ENCODE peak calls at places on chromosomes 16 and 17, in ten cellular contexts. One of them, this sample, is unnamed.
A peak's percentile ranks its signal among the peaks of the same experiment; 100 is the strongest.

GRCh38 chr17:10099051-10099571 is 99.3 kb downstream of the GAS7 start:
- DNase-seq in neural crest cell: no peak
- DNase-seq in GM10248: no peak
- DNase-seq in nephron progenitor cell: no peak
- DNase-seq in heart right ventricle: no peak
- DNase-seq in sigmoid colon: no peak
- DNase-seq in fibroblast of villous mesenchyme: peak; percentile 91
- DNase-seq in neural progenitor cell: no peak
- DNase-seq in astrocyte: peak; percentile 23
- DNase-seq in brain microvascular endothelial cell: no peak
- DNase-seq in this sample: no peak

GRCh38 chr17:7816926-7817642 is 16.9 kb upstream of the KDM6B start:
- DNase-seq in neural crest cell: no peak
- DNase-seq in GM10248: no peak
- DNase-seq in nephron progenitor cell: no peak
- DNase-seq in heart right ventricle: no peak
- DNase-seq in sigmoid colon: no peak
- DNase-seq in fibroblast of villous mesenchyme: peak; percentile 23
- DNase-seq in neural progenitor cell: no peak
- DNase-seq in astrocyte: no peak
- DNase-seq in brain microvascular endothelial cell: no peak
- DNase-seq in this sample: no peak

GRCh38 chr16:51508813-51509212 is 357.7 kb upstream of the SALL1 start:
- DNase-seq in neural crest cell: no peak
- DNase-seq in GM10248: no peak
- DNase-seq in nephron progenitor cell: no peak
- DNase-seq in heart right ventricle: no peak
- DNase-seq in sigmoid colon: no peak
- DNase-seq in fibroblast of villous mesenchyme: peak; percentile 59
- DNase-seq in neural progenitor cell: no peak
- DNase-seq in astrocyte: no peak
- DNase-seq in brain microvascular endothelial cell: no peak
- DNase-seq in this sample: no peak

GRCh38 chr16:53378138-53378537 is 56.1 kb upstream of the RBL2 start:
- DNase-seq in neural crest cell: no peak
- DNase-seq in GM10248: no peak
- DNase-seq in nephron progenitor cell: no peak
- DNase-seq in heart right ventricle: no peak
- DNase-seq in sigmoid colon: no peak
- DNase-seq in fibroblast of villous mesenchyme: no peak
- DNase-seq in neural progenitor cell: no peak
- DNase-seq in astrocyte: no peak
- DNase-seq in brain microvascular endothelial cell: no peak
- DNase-seq in this sample: no peak

GRCh38 chr17:3712811-3713463 is 10.8 kb upstream of the HASPIN start:
- DNase-seq in neural crest cell: no peak
- DNase-seq in GM10248: no peak
- DNase-seq in nephron progenitor cell: no peak
- DNase-seq in heart right ventricle: no peak
- DNase-seq in sigmoid colon: no peak
- DNase-seq in fibroblast of villous mesenchyme: no peak
- DNase-seq in neural progenitor cell: no peak
- DNase-seq in astrocyte: peak; percentile 24
- DNase-seq in brain microvascular endothelial cell: no peak
- DNase-seq in this sample: no peak

GRCh38 chr17:773467-774319 is 8.4 kb downstream of the GLOD4 start:
- DNase-seq in neural crest cell: no peak
- DNase-seq in GM10248: no peak
- DNase-seq in nephron progenitor cell: no peak
- DNase-seq in heart right ventricle: no peak
- DNase-seq in sigmoid colon: no peak
- DNase-seq in fibroblast of villous mesenchyme: no peak
- DNase-seq in neural progenitor cell: peak; percentile 76
- DNase-seq in astrocyte: no peak
- DNase-seq in brain microvascular endothelial cell: no peak
- DNase-seq in this sample: no peak

GRCh38 chr16:87790278-87791023 is 24.7 kb upstream of the KLHDC4 start:
- DNase-seq in neural crest cell: no peak
- DNase-seq in GM10248: no peak
- DNase-seq in nephron progenitor cell: no peak
- DNase-seq in heart right ventricle: peak; percentile 46
- DNase-seq in sigmoid colon: peak; percentile 94
- DNase-seq in fibroblast of villous mesenchyme: peak; percentile 38
- DNase-seq in neural progenitor cell: no peak
- DNase-seq in astrocyte: no peak
- DNase-seq in brain microvascular endothelial cell: no peak
- DNase-seq in this sample: peak; percentile 91

GRCh38 chr17:72336026-72336803 is 215.4 kb downstream of the SOX9 start:
- DNase-seq in neural crest cell: no peak
- DNase-seq in GM10248: no peak
- DNase-seq in nephron progenitor cell: no peak
- DNase-seq in heart right ventricle: no peak
- DNase-seq in sigmoid colon: no peak
- DNase-seq in fibroblast of villous mesenchyme: no peak
- DNase-seq in neural progenitor cell: peak; percentile 65
- DNase-seq in astrocyte: peak; percentile 59
- DNase-seq in brain microvascular endothelial cell: no peak
- DNase-seq in this sample: no peak

GRCh38 chr17:40122944-40123810 is 1.4 kb downstream of the MSL1 start:
- DNase-seq in neural crest cell: peak; percentile 53
- DNase-seq in GM10248: peak; percentile 66
- DNase-seq in nephron progenitor cell: peak; percentile 75
- DNase-seq in heart right ventricle: peak; percentile 53
- DNase-seq in sigmoid colon: no peak
- DNase-seq in fibroblast of villous mesenchyme: peak; percentile 36
- DNase-seq in neural progenitor cell: peak; percentile 89
- DNase-seq in astrocyte: no peak
- DNase-seq in brain microvascular endothelial cell: no peak
- DNase-seq in this sample: no peak
- TF ChIP-seq CTCF in neural crest cell: peak; percentile 35
- TF ChIP-seq CTCF in GM10248: no peak
- TF ChIP-seq CTCF in nephron progenitor cell: no peak
- TF ChIP-seq CTCF in heart right ventricle: no peak
- TF ChIP-seq CTCF in sigmoid colon: peak; percentile 3
- TF ChIP-seq CTCF in fibroblast of villous mesenchyme: no peak
- TF ChIP-seq CTCF in neural progenitor cell: peak; percentile 26
- TF ChIP-seq CTCF in astrocyte: no peak
- TF ChIP-seq CTCF in brain microvascular endothelial cell: no peak
- TF ChIP-seq CTCF in this sample: no peak

GRCh38 chr17:13599808-13600398 is 1.8 kb downstream of the HS3ST3A1 start:
- DNase-seq in neural crest cell: no peak
- DNase-seq in GM10248: no peak
- DNase-seq in nephron progenitor cell: no peak
- DNase-seq in heart right ventricle: no peak
- DNase-seq in sigmoid colon: no peak
- DNase-seq in fibroblast of villous mesenchyme: peak; percentile 31
- DNase-seq in neural progenitor cell: no peak
- DNase-seq in astrocyte: no peak
- DNase-seq in brain microvascular endothelial cell: no peak
- DNase-seq in this sample: no peak

GRCh38 chr17:13601776-13602551 is at the start of gene HS3ST3A1:
- DNase-seq in neural crest cell: peak; percentile 73
- DNase-seq in GM10248: no peak
- DNase-seq in nephron progenitor cell: peak; percentile 88
- DNase-seq in heart right ventricle: peak; percentile 36
- DNase-seq in sigmoid colon: peak; percentile 78
- DNase-seq in fibroblast of villous mesenchyme: peak; percentile 89
- DNase-seq in neural progenitor cell: peak; percentile 92
- DNase-seq in astrocyte: peak; percentile 88
- DNase-seq in brain microvascular endothelial cell: peak; percentile 66
- DNase-seq in this sample: peak; percentile 73

GRCh38 chr17:13601317-13601775 is 383 bp downstream of the HS3ST3A1 start:
- DNase-seq in neural crest cell: no peak
- DNase-seq in GM10248: no peak
- DNase-seq in nephron progenitor cell: no peak
- DNase-seq in heart right ventricle: peak; percentile 16
- DNase-seq in sigmoid colon: peak; percentile 65
- DNase-seq in fibroblast of villous mesenchyme: no peak
- DNase-seq in neural progenitor cell: peak; percentile 67
- DNase-seq in astrocyte: no peak
- DNase-seq in brain microvascular endothelial cell: no peak
- DNase-seq in this sample: peak; percentile 54

GRCh38 chr17:13599168-13599577 is 2.6 kb downstream of the HS3ST3A1 start:
- DNase-seq in neural crest cell: no peak
- DNase-seq in GM10248: no peak
- DNase-seq in nephron progenitor cell: no peak
- DNase-seq in heart right ventricle: no peak
- DNase-seq in sigmoid colon: no peak
- DNase-seq in fibroblast of villous mesenchyme: no peak
- DNase-seq in neural progenitor cell: no peak
- DNase-seq in astrocyte: no peak
- DNase-seq in brain microvascular endothelial cell: no peak
- DNase-seq in this sample: no peak

GRCh38 chr17:13600475-13601316 is 1.0 kb downstream of the HS3ST3A1 start:
- DNase-seq in neural crest cell: peak; percentile 34
- DNase-seq in GM10248: no peak
- DNase-seq in nephron progenitor cell: peak; percentile 59
- DNase-seq in heart right ventricle: peak; percentile 15
- DNase-seq in sigmoid colon: no peak
- DNase-seq in fibroblast of villous mesenchyme: peak; percentile 42
- DNase-seq in neural progenitor cell: peak; percentile 73
- DNase-seq in astrocyte: no peak
- DNase-seq in brain microvascular endothelial cell: no peak
- DNase-seq in this sample: no peak
- TF ChIP-seq CTCF in neural crest cell: no peak
- TF ChIP-seq CTCF in GM10248: no peak
- TF ChIP-seq CTCF in nephron progenitor cell: no peak
- TF ChIP-seq CTCF in heart right ventricle: no peak
- TF ChIP-seq CTCF in sigmoid colon: no peak
- TF ChIP-seq CTCF in fibroblast of villous mesenchyme: no peak
- TF ChIP-seq CTCF in neural progenitor cell: no peak
- TF ChIP-seq CTCF in astrocyte: no peak
- TF ChIP-seq CTCF in brain microvascular endothelial cell: no peak
- TF ChIP-seq CTCF in this sample: no peak

DNA sequence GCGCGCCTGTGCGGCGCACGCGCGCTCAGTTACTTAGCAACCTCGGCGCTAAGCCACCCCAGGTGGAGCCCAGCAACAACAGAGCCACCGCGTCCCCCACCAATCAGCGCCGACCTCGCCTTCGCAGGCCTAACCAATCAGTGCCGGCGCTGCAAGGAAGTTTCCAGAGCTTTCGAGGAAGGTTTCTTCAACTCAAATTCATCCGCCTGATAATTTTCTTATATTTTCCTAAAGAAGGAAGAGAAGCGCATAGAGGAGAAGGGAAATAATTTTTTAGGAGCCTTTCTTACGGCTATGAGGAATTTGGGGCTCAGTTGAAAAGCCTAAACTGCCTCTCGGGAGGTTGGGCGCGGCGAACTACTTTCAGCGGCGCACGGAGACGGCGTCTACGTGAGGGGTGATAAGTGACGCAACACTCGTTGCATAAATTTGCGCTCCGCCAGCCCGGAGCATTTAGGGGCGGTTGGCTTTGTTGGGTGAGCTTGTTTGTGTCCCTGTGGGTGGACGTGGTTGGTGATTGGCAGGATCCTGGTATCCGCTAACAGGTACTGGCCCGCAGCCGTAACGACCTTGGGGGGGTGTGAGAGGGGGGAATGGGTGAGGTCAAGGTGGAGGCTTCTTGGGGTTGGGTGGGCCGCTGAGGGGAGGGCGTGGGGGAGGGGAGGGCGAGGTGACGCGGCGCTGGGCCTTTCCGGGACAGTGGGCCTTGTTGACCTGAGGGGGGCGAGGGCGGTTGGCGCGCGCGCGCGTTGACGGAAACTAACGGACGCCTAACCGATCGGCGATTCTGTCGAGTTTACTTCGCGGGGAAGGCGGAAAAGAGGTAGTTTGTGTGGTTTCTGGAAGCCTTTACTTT is at the start of gene UBB:
- DNase-seq in neural crest cell: peak; percentile 86
- DNase-seq in GM10248: peak; percentile 94
- DNase-seq in nephron progenitor cell: peak; percentile 93
- DNase-seq in heart right ventricle: peak; percentile 97
- DNase-seq in sigmoid colon: peak; percentile 99
- DNase-seq in fibroblast of villous mesenchyme: peak; percentile 99
- DNase-seq in neural progenitor cell: peak; percentile 99
- DNase-seq in astrocyte: peak; percentile 98
- DNase-seq in brain microvascular endothelial cell: peak; percentile 98
- DNase-seq in this sample: peak; percentile 97
- TF ChIP-seq CTCF in neural crest cell: no peak
- TF ChIP-seq CTCF in GM10248: peak; percentile 6
- TF ChIP-seq CTCF in nephron progenitor cell: no peak
- TF ChIP-seq CTCF in heart right ventricle: no peak
- TF ChIP-seq CTCF in sigmoid colon: no peak
- TF ChIP-seq CTCF in fibroblast of villous mesenchyme: no peak
- TF ChIP-seq CTCF in neural progenitor cell: peak; percentile 34
- TF ChIP-seq CTCF in astrocyte: no peak
- TF ChIP-seq CTCF in brain microvascular endothelial cell: peak; percentile 23
- TF ChIP-seq CTCF in this sample: no peak

DNA sequence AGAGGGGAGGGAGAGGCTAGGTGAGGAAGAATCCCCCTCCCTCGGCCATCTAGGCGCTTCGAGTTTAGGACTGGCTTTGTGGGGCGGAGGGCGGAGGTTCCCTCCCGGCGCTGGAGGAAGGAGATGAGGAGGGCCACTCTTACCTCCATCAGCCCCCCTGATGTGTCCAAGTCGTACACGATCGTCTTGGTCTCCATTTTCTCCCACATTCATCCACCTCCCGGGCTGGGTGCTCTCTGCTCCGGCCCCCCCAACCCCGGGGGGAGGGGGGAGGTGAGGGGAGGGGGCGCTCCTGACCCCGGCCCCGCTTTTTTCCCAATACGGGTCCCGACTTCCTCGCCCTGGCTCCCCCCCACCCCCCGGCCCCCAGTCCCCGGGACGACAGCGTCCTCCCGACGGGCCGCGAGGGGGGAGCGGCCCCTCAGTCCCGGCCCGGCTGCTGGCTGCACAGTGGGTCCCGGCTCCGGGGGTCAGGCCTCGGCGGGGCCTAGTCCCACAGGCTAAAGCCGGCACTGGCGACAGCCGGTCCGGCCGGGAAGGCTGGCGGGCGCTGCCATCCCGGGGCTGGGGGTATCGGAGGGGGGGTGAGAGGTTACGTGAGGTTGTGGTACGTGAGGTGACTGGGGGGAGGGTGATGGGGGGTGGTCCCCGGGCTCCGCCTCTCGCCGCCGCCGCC is 428 bp downstream of the PHF12 start:
- DNase-seq in neural crest cell: no peak
- DNase-seq in GM10248: no peak
- DNase-seq in nephron progenitor cell: no peak
- DNase-seq in heart right ventricle: no peak
- DNase-seq in sigmoid colon: no peak
- DNase-seq in fibroblast of villous mesenchyme: no peak
- DNase-seq in neural progenitor cell: no peak
- DNase-seq in astrocyte: no peak
- DNase-seq in brain microvascular endothelial cell: no peak
- DNase-seq in this sample: no peak
- TF ChIP-seq CTCF in neural crest cell: no peak
- TF ChIP-seq CTCF in GM10248: no peak
- TF ChIP-seq CTCF in nephron progenitor cell: no peak
- TF ChIP-seq CTCF in heart right ventricle: no peak
- TF ChIP-seq CTCF in sigmoid colon: no peak
- TF ChIP-seq CTCF in fibroblast of villous mesenchyme: no peak
- TF ChIP-seq CTCF in neural progenitor cell: no peak
- TF ChIP-seq CTCF in astrocyte: no peak
- TF ChIP-seq CTCF in brain microvascular endothelial cell: no peak
- TF ChIP-seq CTCF in this sample: no peak

This sample was measured in right lobe of liver.